ENCODE peak calls at places on chromosomes 4 and X, in eight cellular contexts. V is epithelial cell of prostate, T is NCI-H1092, I is progenitor cell of endocrine pancreas, D is ACHN, S is astrocyte of the spinal cord, K is endothelial cell of umbilical vein, X is T-helper 2 cell. Y is an unnamed sample.

GRCh38 chrX:65406532-65406931 is 128.1 kb downstream of the LAS1L start:
- DNase-seq in V (no peak), T (no peak), I (no peak), D (no peak), S (no peak), K (no peak), X (no peak), Y (no peak)

GRCh38 chrX:39972340-39972739 is 125.4 kb downstream of the BCOR start:
- DNase-seq in V (no peak), T (no peak), I (no peak), D (no peak), S (peak), K (no peak), X (no peak), Y (no peak)

GRCh38 chr4:13980317-13980716 is 352.8 kb upstream of the BOD1L1 start:
- DNase-seq in V (peak), T (no peak), I (no peak), D (peak), S (peak), K (no peak), X (no peak), Y (no peak)

GRCh38 chrX:3066555-3066954 is 25.3 kb downstream of the ARSF start:
- DNase-seq in V (peak), T (no peak), I (no peak), D (no peak), S (no peak), K (no peak), X (no peak), Y (no peak)

GRCh38 chr4:71689822-71690221 is 94.1 kb downstream of the GC start:
- DNase-seq in V (no peak), T (no peak), I (no peak), D (no peak), S (no peak), K (no peak), X (no peak), Y (no peak)

GRCh38 chr4:108240356-108240755 is 71.6 kb upstream of the LEF1 start:
- DNase-seq in V (no peak), T (no peak), I (no peak), D (no peak), S (peak), K (no peak), X (no peak), Y (no peak)

GRCh38 chr4:108172231-108172779 is 3.6 kb upstream of the LEF1 start:
- DNase-seq in V (no peak), T (peak), I (peak), D (peak), S (no peak), K (no peak), X (peak), Y (peak)

GRCh38 chr4:168562021-168562691 is 65.3 kb downstream of the PALLD start:
- DNase-seq in V (no peak), T (no peak), I (no peak), D (peak), S (peak), K (peak), X (no peak), Y (no peak)

GRCh38 chrX:139702658-139703057 is 5.3 kb downstream of the MCF2 start:
- DNase-seq in V (no peak), T (no peak), I (no peak), D (no peak), S (no peak), K (no peak), X (no peak), Y (no peak)

GRCh38 chr4:123444298-123444731 is 47.7 kb downstream of the SPRY1 start:
- DNase-seq in V (no peak), T (no peak), I (peak), D (no peak), S (no peak), K (peak), X (no peak), Y (no peak)

GRCh38 chr4:7242766-7243165 is 50.4 kb downstream of the SORCS2 start:
- DNase-seq in V (no peak), T (no peak), I (no peak), D (no peak), S (no peak), K (no peak), X (no peak), Y (no peak)

GRCh38 chr4:87390931-87391782 is at the start of gene HSD17B11:
- DNase-seq in V (peak), T (peak), I (peak), D (peak), S (peak), K (peak), X (peak), Y (peak)

GRCh38 chr4:15002659-15003440 is 569 bp downstream of the CPEB2 start:
- DNase-seq in V (peak), T (peak), I (peak), D (peak), S (peak), K (peak), X (peak), Y (peak)

GRCh38 chr4:158999849-159000248 is 103.0 kb upstream of the RAPGEF2 start:
- DNase-seq in V (no peak), T (no peak), I (no peak), D (no peak), S (no peak), K (no peak), X (no peak), Y (no peak)

GRCh38 chrX:106802388-106803275 is at the start of gene TBC1D8B:
- DNase-seq in V (peak), T (peak), I (peak), D (peak), S (peak), K (peak), X (no peak), Y (no peak)

GRCh38 chrX:10240918-10241317 is 84.1 kb downstream of the CLCN4 start:
- DNase-seq in V (no peak), T (no peak), I (no peak), D (peak), S (peak), K (no peak), X (no peak), Y (no peak)

GRCh38 chrX:107323786-107324492 is 117.5 kb downstream of the DNAAF6 start:
- DNase-seq in V (no peak), T (no peak), I (no peak), D (no peak), S (no peak), K (no peak), X (no peak), Y (no peak)

GRCh38 chr4:68906238-68907137 is 45.1 kb downstream of the UGT2A3 start:
- DNase-seq in V (no peak), T (no peak), I (peak), D (peak), S (no peak), K (no peak), X (no peak), Y (no peak)

GRCh38 chr4:55125087-55125721 is at the start of gene KDR:
- DNase-seq in V (no peak), T (no peak), I (peak), D (no peak), S (peak), K (peak), X (no peak), Y (no peak)

Y was measured in T-helper 17 cell.